ENCODE peak calls at places on chromosomes 4 and X, in four cellular contexts. T is transverse colon, S is K562, Y is sigmoid colon. I is an unnamed sample.

GRCh38 chrX:133249659-133250058 is 31.5 kb upstream of the TFDP3 start:
- DNase-seq in Y (no peak), S (no peak), T (no peak), I (peak)

GRCh38 chr4:187666634-187667033 is 328.9 kb upstream of the ZFP42 start:
- DNase-seq in S (no peak), Y (no peak), T (no peak), I (no peak)

GRCh38 chr4:19729873-19730735 is 521.6 kb upstream of the SLIT2 start:
- DNase-seq in Y (no peak), S (no peak), T (no peak), I (no peak)

GRCh38 chrX:150361777-150362351 is 1.3 kb upstream of the MAMLD1 start:
- DNase-seq in S (no peak), Y (peak), T (no peak), I (peak)

GRCh38 chr4:154417358-154417673 is 74.3 kb downstream of the DCHS2 start:
- DNase-seq in T (no peak), Y (no peak), S (no peak), I (no peak)

GRCh38 chr4:6813725-6814124 is 31.2 kb downstream of the KIAA0232 start:
- DNase-seq in T (no peak), S (no peak), Y (no peak), I (no peak)

GRCh38 chr4:3315566-3315965 is 22.7 kb downstream of the RGS12 start:
- DNase-seq in Y (no peak), T (no peak), S (no peak), I (no peak)

GRCh38 chr4:87465739-87466366 is 43.5 kb downstream of the NUDT9 start:
- DNase-seq in T (no peak), Y (no peak), S (peak), I (peak)

GRCh38 chr4:130210871-130211270 is 1114.9 kb downstream of the C4orf33 start:
- DNase-seq in Y (no peak), T (no peak), S (no peak), I (no peak)

GRCh38 chr4:67779631-67780030 is 25.4 kb upstream of the GNRHR start:
- DNase-seq in Y (no peak), T (no peak), S (no peak), I (no peak)

GRCh38 chrX:151984891-151985290 is 10.4 kb upstream of the GABRE start:
- DNase-seq in Y (no peak), T (no peak), S (no peak), I (no peak)

GRCh38 chr4:3059896-3060295 is 14.4 kb downstream of the HTT-AS start:
- DNase-seq in S (no peak), T (no peak), Y (no peak), I (no peak)

GRCh38 chrX:153925739-153926593 is at the start of gene ARHGAP4:
- DNase-seq in S (peak), Y (no peak), T (no peak), I (no peak)

GRCh38 chr4:40601641-40602040 is 28.0 kb downstream of the RBM47 start:
- DNase-seq in S (no peak), T (no peak), Y (no peak), I (no peak)

GRCh38 chr4:117783716-117784115 is 250.6 kb upstream of the NDST3 start:
- DNase-seq in S (no peak), T (no peak), Y (no peak), I (no peak)

DNA sequence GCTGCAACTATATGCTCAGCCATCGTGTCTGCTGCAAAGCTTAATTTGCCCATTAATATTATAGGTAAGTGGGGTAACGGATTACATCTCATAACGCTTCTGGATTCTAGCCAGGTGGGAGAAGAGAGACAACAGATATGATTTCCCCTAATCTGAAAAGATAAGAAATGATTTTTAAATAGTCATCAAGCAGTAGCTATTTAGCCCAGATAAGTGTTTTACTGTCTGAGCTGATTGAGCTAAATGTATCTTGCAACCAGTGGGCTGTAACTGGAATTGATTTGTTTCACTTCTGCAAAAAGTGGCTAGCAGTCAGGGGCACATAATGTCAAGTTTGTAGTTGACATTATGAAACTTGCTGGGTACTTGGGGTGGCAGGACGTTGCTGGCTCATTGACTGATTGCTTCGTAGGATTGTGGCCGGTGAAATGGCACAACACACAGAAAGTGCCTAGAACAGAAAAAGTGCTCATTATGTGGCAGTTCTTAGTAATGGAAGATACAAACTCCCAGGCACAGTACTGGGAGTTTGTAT is 18.5 kb downstream of the LAP3 start:
- DNase-seq in Y (no peak), S (no peak), T (no peak), I (no peak)
- TF ChIP-seq POLR2AphosphoS5 in Y (no peak), S (no peak), T (no peak), I (no peak)

GRCh38 chrX:129980540-129981206 is 1.8 kb upstream of the BCORL1 start:
- DNase-seq in Y (peak), T (peak), S (no peak), I (peak)
- TF ChIP-seq POLR2AphosphoS5 in Y (no peak), T (peak), S (no peak), I (no peak)

DNA sequence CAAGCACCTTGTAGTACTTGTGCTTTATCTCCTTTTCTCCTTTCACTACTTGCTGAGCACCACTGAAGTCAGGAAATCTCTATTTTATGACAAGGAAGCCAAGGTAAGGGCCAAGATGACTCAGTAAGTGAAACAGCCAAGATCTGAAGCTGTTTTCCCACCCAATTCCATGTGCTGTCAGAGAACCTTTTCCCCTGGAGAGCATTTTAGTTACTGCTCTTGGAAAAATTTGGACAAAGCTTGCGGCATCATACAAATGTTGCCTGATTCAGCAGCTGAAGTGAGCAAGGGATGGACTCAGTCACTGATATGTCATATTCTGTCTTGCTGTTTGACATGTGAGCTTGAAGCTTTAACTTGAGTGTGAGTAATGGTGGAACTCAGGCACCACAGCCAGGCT is 391.4 kb downstream of the RAB28 start:
- DNase-seq in T (no peak), S (no peak), Y (no peak), I (no peak)
- TF ChIP-seq POLR2AphosphoS5 in T (no peak), S (no peak), Y (peak), I (no peak)

DNA sequence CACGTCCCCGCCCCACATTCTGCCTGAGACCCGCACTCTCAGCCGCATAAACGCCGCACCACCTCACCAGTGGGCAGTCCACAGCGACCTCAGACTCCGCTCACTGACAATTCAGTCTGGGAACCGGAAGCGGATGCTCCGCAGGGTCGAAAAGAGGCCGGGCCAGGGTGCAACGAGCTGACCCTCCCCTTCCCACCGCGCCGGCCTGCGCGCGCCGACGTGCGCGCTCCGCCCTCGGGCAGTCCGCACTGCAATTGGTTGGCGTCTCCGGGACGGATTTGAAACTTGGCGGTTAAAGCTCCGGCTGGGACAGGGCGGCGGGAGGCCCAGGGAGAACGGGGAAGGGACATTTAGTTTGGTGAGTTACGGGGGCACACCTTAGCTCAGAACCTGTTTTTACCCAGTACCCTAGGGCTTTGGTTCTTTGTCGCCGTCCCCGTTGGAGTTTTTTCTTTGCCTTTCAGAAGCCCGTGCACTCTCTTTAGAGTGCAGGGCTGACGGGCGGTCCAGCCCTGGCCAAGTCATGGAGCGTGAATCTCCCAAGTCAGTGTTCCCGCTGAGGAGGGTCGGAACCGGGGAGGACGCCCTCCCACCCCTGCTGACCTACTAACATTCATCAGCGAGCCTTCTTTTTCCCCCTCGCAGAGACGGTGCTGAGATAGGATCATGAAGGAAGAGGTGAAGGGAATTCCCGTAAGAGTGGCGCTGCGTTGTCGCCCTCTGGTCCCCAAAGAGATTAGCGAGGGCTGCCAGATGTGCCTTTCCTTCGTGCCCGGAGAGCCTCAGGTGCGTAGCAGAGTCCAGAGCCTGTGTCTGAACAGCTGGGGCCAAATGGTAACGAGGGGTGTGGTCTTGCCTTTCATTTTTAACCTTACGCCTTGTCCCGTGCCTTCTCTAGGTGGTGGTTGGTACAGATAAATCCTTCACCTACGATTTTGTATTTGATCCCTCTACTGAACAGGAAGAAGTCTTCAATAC is at the start of the genes KIF4A and PDZD11:
- DNase-seq in T (peak), Y (peak), S (peak), I (peak)
- TF ChIP-seq POLR2AphosphoS5 in T (peak), Y (peak), S (peak), I (peak)

GRCh38 chr4:25299476-25300203 is 12.9 kb upstream of the ZCCHC4 start:
- DNase-seq in Y (no peak), T (peak), S (no peak), I (no peak)
- TF ChIP-seq POLR2AphosphoS5 in Y (no peak), T (peak), S (no peak), I (no peak)

GRCh38 chrX:18984381-18985185 is 669 bp upstream of the PHKA2 start:
- DNase-seq in S (peak), Y (peak), T (peak), I (peak)
- TF ChIP-seq POLR2AphosphoS5 in S (peak), Y (peak), T (peak), I (peak)

GRCh38 chr4:10113362-10114047 is 3.1 kb downstream of the WDR1 start:
- DNase-seq in S (no peak), T (no peak), Y (no peak), I (no peak)

GRCh38 chr4:10115271-10115656 is 1.3 kb downstream of the WDR1 start:
- DNase-seq in S (no peak), Y (no peak), T (peak), I (no peak)

GRCh38 chr4:10114147-10114546 is 2.5 kb downstream of the WDR1 start:
- DNase-seq in T (no peak), S (no peak), Y (no peak), I (no peak)

GRCh38 chr4:10115657-10116624 is 658 bp downstream of the WDR1 start:
- DNase-seq in T (peak), Y (no peak), S (peak), I (peak)

GRCh38 chr4:10114607-10115006 is 2.0 kb downstream of the WDR1 start:
- DNase-seq in Y (no peak), T (no peak), S (no peak), I (no peak)
- TF ChIP-seq POLR2AphosphoS5 in Y (no peak), T (no peak), S (peak), I (no peak)

GRCh38 chrX:50471390-50471789 is 765 bp upstream of the DGKK start:
- DNase-seq in T (no peak), Y (no peak), S (no peak), I (peak)

GRCh38 chrX:50469206-50469605 is 1.4 kb downstream of the DGKK start:
- DNase-seq in Y (no peak), S (no peak), T (no peak), I (peak)

GRCh38 chrX:50475208-50475607 is 4.6 kb upstream of the DGKK start:
- DNase-seq in S (no peak), Y (no peak), T (no peak), I (no peak)

GRCh38 chrX:50470103-50471031 is at the start of gene DGKK:
- DNase-seq in S (no peak), T (no peak), Y (no peak), I (peak)
- TF ChIP-seq POLR2AphosphoS5 in S (no peak), T (no peak), Y (no peak), I (no peak)

GRCh38 chr4:48047421-48047844 is 30.9 kb downstream of the NIPAL1 start:
- DNase-seq in S (no peak), T (peak), Y (no peak), I (no peak)
- TF ChIP-seq POLR2AphosphoS5 in S (no peak), T (no peak), Y (no peak), I (no peak)

GRCh38 chrX:13092455-13092941 is 48.1 kb upstream of the FAM9C start:
- DNase-seq in T (peak), S (no peak), Y (peak), I (no peak)
- TF ChIP-seq POLR2AphosphoS5 in T (peak), S (no peak), Y (no peak), I (no peak)